ENCODE peak calls at places on chromosomes 16 and 17, in five cellular contexts. One of them, this sample, is unnamed.

GRCh38 chr17:78387982-78388941 is 9.8 kb downstream of the PGS1 start:
- DNase-seq in IMR-90: peak; percentile 89
- DNase-seq in H9: no peak
- DNase-seq in H1: no peak
- DNase-seq in neuronal stem cell: no peak
- DNase-seq in this sample: no peak

GRCh38 chr17:27322026-27322425 is 28.1 kb downstream of the WSB1 start:
- DNase-seq in IMR-90: no peak
- DNase-seq in neuronal stem cell: no peak
- DNase-seq in H9: peak; percentile 30
- DNase-seq in H1: no peak
- DNase-seq in this sample: no peak

GRCh38 chr17:57264776-57265175 is 8.5 kb downstream of the MSI2 start:
- DNase-seq in neuronal stem cell: no peak
- DNase-seq in H1: no peak
- DNase-seq in IMR-90: no peak
- DNase-seq in H9: no peak
- DNase-seq in this sample: no peak

GRCh38 chr16:31331807-31332301 is 23.1 kb upstream of the ITGAX start:
- DNase-seq in neuronal stem cell: no peak
- DNase-seq in H9: no peak
- DNase-seq in IMR-90: no peak
- DNase-seq in H1: no peak
- DNase-seq in this sample: no peak

GRCh38 chr16:75280331-75280804 is 28.9 kb upstream of the BCAR1 start:
- DNase-seq in H9: no peak
- DNase-seq in IMR-90: no peak
- DNase-seq in H1: no peak
- DNase-seq in neuronal stem cell: no peak
- DNase-seq in this sample: no peak

GRCh38 chr17:62787358-62787757 is 20.8 kb downstream of the MARCHF10 start:
- DNase-seq in neuronal stem cell: no peak
- DNase-seq in H1: no peak
- DNase-seq in H9: no peak
- DNase-seq in IMR-90: peak; percentile 65
- DNase-seq in this sample: no peak

GRCh38 chr16:49575352-49576172 is 202.0 kb downstream of the C16orf78 start:
- DNase-seq in H1: no peak
- DNase-seq in H9: peak; percentile 66
- DNase-seq in IMR-90: no peak
- DNase-seq in neuronal stem cell: no peak
- DNase-seq in this sample: peak; percentile 81

GRCh38 chr17:2904135-2904534 is 107.9 kb downstream of the RAP1GAP2 start:
- DNase-seq in neuronal stem cell: peak; percentile 23
- DNase-seq in H9: peak; percentile 57
- DNase-seq in IMR-90: peak; percentile 24
- DNase-seq in H1: no peak
- DNase-seq in this sample: peak; percentile 67

GRCh38 chr17:40872416-40872815 is 5.4 kb upstream of the KRT12 start:
- DNase-seq in H9: no peak
- DNase-seq in H1: no peak
- DNase-seq in neuronal stem cell: no peak
- DNase-seq in IMR-90: peak; percentile 20
- DNase-seq in this sample: no peak

GRCh38 chr16:24815052-24815451 is 30.7 kb upstream of the SLC5A11 start:
- DNase-seq in neuronal stem cell: no peak
- DNase-seq in IMR-90: no peak
- DNase-seq in H9: no peak
- DNase-seq in H1: no peak
- DNase-seq in this sample: no peak

GRCh38 chr16:84611041-84611440 is 6.8 kb downstream of the COTL1 start:
- DNase-seq in neuronal stem cell: no peak
- DNase-seq in H9: no peak
- DNase-seq in IMR-90: peak; percentile 61
- DNase-seq in H1: no peak
- DNase-seq in this sample: no peak

GRCh38 chr16:78607465-78607864 is 508.0 kb downstream of the WWOX start:
- DNase-seq in H1: no peak
- DNase-seq in IMR-90: no peak
- DNase-seq in H9: no peak
- DNase-seq in neuronal stem cell: no peak
- DNase-seq in this sample: peak; percentile 18
- H2BK120ac ChIP-seq in H1: no peak overlapping the region
- H2BK120ac ChIP-seq in IMR-90: no peak overlapping the region
- H2BK120ac ChIP-seq in H9: no peak overlapping the region
- H2BK120ac ChIP-seq in neuronal stem cell: no peak overlapping the region
- H2BK120ac ChIP-seq in this sample: no peak overlapping the region

DNA sequence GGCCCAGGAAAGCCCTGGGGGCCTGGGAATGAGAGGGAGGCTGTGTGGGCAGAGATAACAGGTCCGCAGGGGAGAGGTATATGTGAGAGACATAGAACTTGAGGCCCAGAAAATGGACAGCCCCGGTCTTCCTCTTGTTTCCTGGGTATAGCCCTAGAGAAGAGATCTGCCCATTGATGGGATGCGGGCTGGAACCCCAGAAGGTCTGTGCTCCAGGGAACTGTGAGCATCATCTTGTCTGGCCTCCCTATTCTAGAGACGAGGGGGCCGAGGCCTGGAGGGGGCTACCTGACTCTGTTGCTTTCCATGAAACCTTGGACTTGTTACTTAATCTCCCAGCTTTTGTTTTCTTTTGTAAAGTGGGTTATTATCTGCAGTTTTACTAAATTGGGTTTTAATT is 53.9 kb downstream of the NKD1 start:
- DNase-seq in H9: no peak
- DNase-seq in IMR-90: no peak
- DNase-seq in H1: no peak
- DNase-seq in neuronal stem cell: no peak
- DNase-seq in this sample: no peak
- H2BK120ac ChIP-seq in H9: no peak overlapping the region
- H2BK120ac ChIP-seq in IMR-90: no peak overlapping the region
- H2BK120ac ChIP-seq in H1: no peak overlapping the region
- H2BK120ac ChIP-seq in neuronal stem cell: no peak overlapping the region
- H2BK120ac ChIP-seq in this sample: no peak overlapping the region

DNA sequence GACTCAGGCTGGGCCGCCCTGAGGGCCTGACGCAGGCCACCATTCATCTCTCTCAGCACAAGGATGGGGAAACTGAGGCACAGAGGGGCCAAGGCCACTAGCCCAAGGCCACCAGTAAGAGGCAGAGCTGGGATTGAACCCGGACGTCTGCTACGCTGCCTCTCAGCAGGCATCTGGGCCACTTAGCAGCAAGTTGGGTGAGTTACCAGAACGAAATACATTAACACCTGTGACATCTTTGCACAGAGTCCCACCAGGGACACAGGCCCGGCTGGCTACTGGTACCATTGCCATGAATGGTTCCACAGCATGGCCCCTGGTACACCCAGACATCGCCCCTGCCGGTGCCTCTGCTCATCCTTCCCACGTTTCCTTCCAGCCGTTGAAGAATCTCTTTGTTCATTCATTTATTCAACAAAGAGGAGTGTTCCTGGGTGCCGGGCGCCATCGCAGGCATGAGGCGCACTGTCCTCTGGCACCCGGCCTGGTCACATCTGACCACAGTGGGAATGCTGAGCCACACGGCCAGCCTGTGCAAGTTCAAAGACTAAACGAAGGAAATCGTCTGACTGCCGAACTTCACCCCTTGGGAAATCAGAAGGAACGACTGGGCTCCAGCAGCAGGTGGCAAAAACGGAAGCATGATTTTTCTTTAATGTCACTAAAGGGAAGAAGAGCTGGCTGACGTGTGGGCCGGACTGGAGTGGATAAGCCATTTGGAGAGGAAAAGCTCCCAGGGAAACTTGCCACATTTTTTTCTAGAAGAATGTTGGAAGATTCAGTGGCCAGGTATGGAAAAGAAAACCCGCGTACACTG is 7.3 kb upstream of the ZNF469 start:
- DNase-seq in neuronal stem cell: no peak
- DNase-seq in H9: no peak
- DNase-seq in H1: no peak
- DNase-seq in IMR-90: no peak
- DNase-seq in this sample: no peak
- H2BK120ac ChIP-seq in neuronal stem cell: no peak overlapping the region
- H2BK120ac ChIP-seq in H9: no peak overlapping the region
- H2BK120ac ChIP-seq in H1: no peak overlapping the region
- H2BK120ac ChIP-seq in IMR-90: no peak overlapping the region
- H2BK120ac ChIP-seq in this sample: no peak overlapping the region

GRCh38 chr16:21501869-21502667 is 97.3 kb upstream of the METTL9 start:
- DNase-seq in neuronal stem cell: peak; percentile 91
- DNase-seq in H9: peak; percentile 99
- DNase-seq in IMR-90: peak; percentile 97
- DNase-seq in H1: peak; percentile 76
- DNase-seq in this sample: peak; percentile 98
- H2BK120ac ChIP-seq in neuronal stem cell: no peak overlapping the region
- H2BK120ac ChIP-seq in H9: no peak overlapping the region
- H2BK120ac ChIP-seq in IMR-90: no peak overlapping the region
- H2BK120ac ChIP-seq in H1: no peak overlapping the region
- H2BK120ac ChIP-seq in this sample: no peak overlapping the region

DNA sequence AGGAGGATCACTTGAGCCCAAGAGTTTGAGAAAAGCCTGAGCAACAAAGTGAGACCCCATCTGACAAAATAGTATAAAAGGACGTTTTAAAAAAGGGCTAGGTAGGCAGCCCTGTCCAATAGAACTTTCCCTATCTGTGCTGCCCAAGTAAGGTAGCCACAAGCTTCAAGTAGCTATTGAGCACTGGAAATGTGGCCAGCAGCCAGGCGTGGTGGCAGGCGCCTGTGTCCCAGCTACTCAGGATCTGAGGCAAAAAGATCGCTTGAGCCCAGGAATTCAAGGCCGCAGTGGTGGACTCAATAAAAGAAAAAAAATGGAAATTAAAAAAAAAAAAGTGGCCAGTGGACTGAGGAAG is 1.5 kb upstream of the NQO1 start:
- DNase-seq in H9: no peak
- DNase-seq in IMR-90: no peak
- DNase-seq in neuronal stem cell: no peak
- DNase-seq in H1: no peak
- DNase-seq in this sample: no peak
- H2BK120ac ChIP-seq in H9: no peak overlapping the region
- H2BK120ac ChIP-seq in IMR-90: peak overlapping the region; percentile 100
- H2BK120ac ChIP-seq in neuronal stem cell: peak overlapping the region; percentile 29
- H2BK120ac ChIP-seq in H1: no peak overlapping the region
- H2BK120ac ChIP-seq in this sample: peak overlapping the region; percentile 56

GRCh38 chr16:20826039-20826566 is 19.8 kb downstream of the REXO5 start:
- DNase-seq in IMR-90: peak; percentile 44
- DNase-seq in H9: no peak
- DNase-seq in H1: no peak
- DNase-seq in neuronal stem cell: no peak
- DNase-seq in this sample: no peak

GRCh38 chr16:20821682-20822081 is 15.4 kb downstream of the REXO5 start:
- DNase-seq in H9: no peak
- DNase-seq in IMR-90: no peak
- DNase-seq in H1: no peak
- DNase-seq in neuronal stem cell: no peak
- DNase-seq in this sample: no peak

GRCh38 chr16:20818929-20819585 is 12.7 kb downstream of the REXO5 start:
- DNase-seq in H9: no peak
- DNase-seq in H1: no peak
- DNase-seq in neuronal stem cell: no peak
- DNase-seq in IMR-90: no peak
- DNase-seq in this sample: no peak

GRCh38 chr16:20822451-20823128 is 16.3 kb downstream of the REXO5 start:
- DNase-seq in H1: no peak
- DNase-seq in neuronal stem cell: no peak
- DNase-seq in IMR-90: no peak
- DNase-seq in H9: no peak
- DNase-seq in this sample: no peak
- H2BK120ac ChIP-seq in H1: no peak overlapping the region
- H2BK120ac ChIP-seq in neuronal stem cell: no peak overlapping the region
- H2BK120ac ChIP-seq in IMR-90: no peak overlapping the region
- H2BK120ac ChIP-seq in H9: no peak overlapping the region
- H2BK120ac ChIP-seq in this sample: no peak overlapping the region

GRCh38 chr16:66516808-66517585 is 32.9 kb downstream of the TK2 start:
- DNase-seq in IMR-90: peak; percentile 99
- DNase-seq in neuronal stem cell: no peak
- DNase-seq in H9: peak; percentile 44
- DNase-seq in H1: peak; percentile 36
- DNase-seq in this sample: peak; percentile 93

GRCh38 chr16:66516172-66516807 is 33.6 kb downstream of the TK2 start:
- DNase-seq in H9: no peak
- DNase-seq in neuronal stem cell: no peak
- DNase-seq in H1: no peak
- DNase-seq in IMR-90: no peak
- DNase-seq in this sample: no peak

GRCh38 chr16:66515543-66516171 is 34.3 kb downstream of the TK2 start:
- DNase-seq in H9: peak; percentile 50
- DNase-seq in neuronal stem cell: no peak
- DNase-seq in H1: peak; percentile 13
- DNase-seq in IMR-90: peak; percentile 37
- DNase-seq in this sample: peak; percentile 55

GRCh38 chr16:66519482-66519881 is 30.4 kb downstream of the TK2 start:
- DNase-seq in IMR-90: no peak
- DNase-seq in neuronal stem cell: no peak
- DNase-seq in H1: no peak
- DNase-seq in H9: no peak
- DNase-seq in this sample: no peak

DNA sequence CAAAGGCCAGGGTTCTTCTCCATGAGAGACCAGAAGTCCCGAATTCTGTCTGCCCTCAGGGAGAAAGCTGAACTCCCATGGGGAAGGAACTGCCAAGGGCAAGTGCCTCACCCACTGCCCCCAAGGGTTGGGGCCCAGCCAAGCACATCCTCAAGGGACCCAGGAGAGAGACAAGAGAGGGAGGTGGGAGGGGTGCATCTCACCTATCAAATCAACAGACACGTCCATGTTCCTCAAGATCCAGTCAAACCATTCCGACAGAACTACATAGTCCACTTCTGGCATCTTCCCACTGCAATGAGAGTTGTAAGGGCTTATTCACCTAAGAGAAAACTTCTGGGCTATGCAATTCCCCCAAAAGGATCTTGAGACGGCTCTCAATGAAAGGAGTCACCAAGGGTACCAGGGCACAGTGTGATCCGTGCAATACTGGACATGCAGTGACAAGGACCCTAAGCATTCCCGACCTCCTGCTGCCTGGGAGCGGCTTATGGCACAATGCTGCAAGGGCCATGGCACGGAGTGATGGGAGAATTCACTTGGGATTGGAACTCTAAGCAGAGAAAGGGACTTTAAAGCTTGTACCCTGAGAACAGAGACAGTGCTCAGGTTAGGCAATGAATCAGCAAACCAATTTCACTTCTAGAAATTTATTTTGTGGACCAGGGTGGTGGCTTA is 32.2 kb downstream of the TK2 start:
- DNase-seq in H1: no peak
- DNase-seq in IMR-90: no peak
- DNase-seq in neuronal stem cell: no peak
- DNase-seq in H9: no peak
- DNase-seq in this sample: no peak
- H2BK120ac ChIP-seq in H1: no peak overlapping the region
- H2BK120ac ChIP-seq in IMR-90: peak overlapping the region; percentile 97
- H2BK120ac ChIP-seq in neuronal stem cell: no peak overlapping the region
- H2BK120ac ChIP-seq in H9: no peak overlapping the region
- H2BK120ac ChIP-seq in this sample: no peak overlapping the region

DNA sequence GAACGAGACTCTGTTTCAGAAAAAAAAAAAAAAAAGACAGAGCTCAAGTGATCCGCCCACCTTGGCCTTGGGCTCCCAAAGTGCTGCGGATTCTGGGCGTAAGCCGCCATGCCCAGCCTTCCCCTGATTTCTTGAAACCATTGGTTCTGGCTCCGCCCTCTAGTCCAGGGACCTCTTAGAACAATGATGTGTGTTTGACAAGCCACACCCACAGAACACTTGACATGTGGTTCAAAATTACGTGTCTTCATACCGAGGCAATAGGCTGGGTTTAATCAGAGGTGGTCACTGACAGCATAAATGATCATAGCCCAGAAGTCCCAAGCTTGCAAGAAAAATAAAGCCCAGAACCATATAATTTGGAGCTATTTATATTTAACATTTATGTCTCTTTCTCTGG is 23.0 kb downstream of the KNOP1 start:
- DNase-seq in H1: no peak
- DNase-seq in H9: no peak
- DNase-seq in neuronal stem cell: no peak
- DNase-seq in IMR-90: no peak
- DNase-seq in this sample: peak; percentile 34
- H2BK120ac ChIP-seq in H1: no peak overlapping the region
- H2BK120ac ChIP-seq in H9: no peak overlapping the region
- H2BK120ac ChIP-seq in neuronal stem cell: no peak overlapping the region
- H2BK120ac ChIP-seq in IMR-90: no peak overlapping the region
- H2BK120ac ChIP-seq in this sample: no peak overlapping the region